ENCODE peak calls at places on chromosomes 16 and 17, in six cellular contexts. S, D, U, F, Z and N are unnamed samples.

GRCh38 chr17:8685396-8685795 is 54.9 kb upstream of the MYH10 start:
- DNase-seq in F (no peak), U (no peak), Z (no peak), D (no peak), S (no peak), N (no peak)

GRCh38 chr16:84595052-84595481 is 22.8 kb downstream of the COTL1 start:
- DNase-seq in U (no peak), Z (no peak), F (no peak), S (no peak), D (no peak), N (no peak)

GRCh38 chr17:50699410-50699809 is 8.3 kb downstream of the ANKRD40 start:
- DNase-seq in Z (no peak), D (no peak), F (no peak), U (no peak), S (no peak), N (no peak)

GRCh38 chr16:84617068-84617630 is 729 bp downstream of the COTL1 start:
- DNase-seq in U (no peak), F (no peak), S (no peak), D (no peak), Z (peak), N (peak)

GRCh38 chr17:78852709-78853111 is 12.1 kb upstream of the USP36 start:
- DNase-seq in F (peak), U (no peak), S (no peak), D (no peak), Z (peak), N (no peak)

GRCh38 chr17:8865811-8866210 is 1.7 kb downstream of the PIK3R6 start:
- DNase-seq in U (no peak), Z (no peak), S (no peak), F (no peak), D (no peak), N (no peak)

GRCh38 chr16:3188925-3189825 is 1.2 kb downstream of the OR1F1 start:
- DNase-seq in F (peak), U (no peak), D (peak), Z (peak), S (no peak), N (peak)

GRCh38 chr17:44010966-44011647 is 3.7 kb downstream of the TMEM101 start:
- DNase-seq in S (no peak), F (no peak), U (no peak), D (no peak), Z (peak), N (no peak)

GRCh38 chr16:1781254-1781653 is 1.1 kb downstream of the SPSB3 start:
- DNase-seq in F (no peak), D (no peak), Z (no peak), U (no peak), S (no peak), N (no peak)

GRCh38 chr17:33163827-33164555 is 129.1 kb downstream of the ASIC2 start:
- DNase-seq in D (no peak), U (no peak), Z (no peak), F (no peak), S (no peak), N (no peak)

GRCh38 chr17:42843358-42843934 is 934 bp upstream of the AOC2 start:
- DNase-seq in S (no peak), D (no peak), F (peak), U (no peak), Z (peak), N (no peak)

GRCh38 chr16:50011707-50012106 is 13.3 kb upstream of the CNEP1R1 start:
- DNase-seq in Z (no peak), S (no peak), U (no peak), F (no peak), D (no peak), N (no peak)
- TF ChIP-seq POLR2AphosphoS5 in Z (no peak), S (no peak), U (no peak), F (no peak), D (no peak), N (no peak)

GRCh38 chr16:75099075-75099667 is 17.4 kb downstream of the LDHD start:
- DNase-seq in F (no peak), D (no peak), U (no peak), S (no peak), Z (no peak), N (no peak)

GRCh38 chr16:75096730-75097129 is 19.9 kb downstream of the LDHD start:
- DNase-seq in F (no peak), Z (peak), D (no peak), S (peak), U (no peak), N (no peak)

GRCh38 chr16:75097191-75097761 is 19.3 kb downstream of the LDHD start:
- DNase-seq in Z (no peak), U (no peak), D (no peak), F (no peak), S (no peak), N (no peak)

GRCh38 chr16:75099738-75100615 is 16.6 kb downstream of the LDHD start:
- DNase-seq in U (no peak), S (no peak), F (no peak), Z (no peak), D (no peak), N (no peak)

DNA sequence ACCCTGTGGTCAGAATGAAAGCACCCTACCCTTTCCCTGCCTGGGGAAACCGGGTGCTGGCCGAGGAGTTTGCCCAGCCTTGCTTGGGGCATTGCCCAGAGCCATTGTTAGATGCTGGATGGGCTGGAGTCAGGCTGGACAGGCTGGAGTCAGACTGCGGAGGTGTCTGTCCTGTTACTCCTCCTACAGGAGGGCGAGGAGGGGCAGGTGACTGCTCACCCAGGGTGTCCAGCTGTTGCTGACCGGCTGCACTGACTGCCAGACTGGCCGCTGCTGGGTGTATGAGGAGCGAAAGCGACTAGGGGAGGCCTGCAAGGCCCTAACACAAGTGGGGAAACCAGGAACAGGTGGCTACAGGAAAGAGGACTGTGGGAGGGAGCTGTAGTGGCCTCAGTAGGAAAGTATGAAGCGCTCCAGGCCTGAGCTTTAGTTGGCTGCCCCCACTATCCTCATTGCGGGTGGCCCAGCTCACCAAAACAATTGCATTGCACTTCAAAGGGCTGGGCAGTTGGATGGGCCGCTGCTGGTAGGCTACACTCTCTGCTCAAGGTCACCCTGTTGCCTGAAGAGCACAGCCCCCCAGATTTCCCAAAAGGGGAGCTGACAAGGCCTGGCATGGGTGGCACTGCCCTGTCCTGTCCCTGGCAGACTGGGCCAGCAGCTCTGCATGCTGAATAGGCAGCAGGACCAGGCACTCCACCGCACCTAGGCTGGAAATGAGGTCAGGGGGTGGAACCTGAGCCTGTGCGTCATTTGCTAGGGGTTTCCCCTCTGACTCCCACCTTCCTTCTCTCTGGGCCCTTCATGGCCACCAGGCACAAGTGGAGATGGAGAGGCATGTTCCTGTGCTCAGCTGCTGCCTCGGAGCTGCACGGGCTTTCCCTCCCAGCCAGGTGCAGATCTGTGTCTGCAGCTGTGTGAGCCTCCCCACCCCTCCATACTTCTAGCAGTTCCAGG is 18.4 kb downstream of the LDHD start:
- DNase-seq in F (no peak), S (no peak), D (peak), Z (no peak), U (no peak), N (no peak)
- TF ChIP-seq TAF1 in F (no peak), S (no peak), D (no peak), Z (no peak), U (no peak), N (no peak)

GRCh38 chr16:13254998-13255614 is 353.7 kb downstream of the SHISA9 start:
- DNase-seq in U (peak), D (no peak), S (no peak), Z (no peak), F (no peak), N (no peak)
- TF ChIP-seq POLR2A in U (no peak), D (no peak), S (no peak), Z (no peak), F (no peak), N (no peak)

DNA sequence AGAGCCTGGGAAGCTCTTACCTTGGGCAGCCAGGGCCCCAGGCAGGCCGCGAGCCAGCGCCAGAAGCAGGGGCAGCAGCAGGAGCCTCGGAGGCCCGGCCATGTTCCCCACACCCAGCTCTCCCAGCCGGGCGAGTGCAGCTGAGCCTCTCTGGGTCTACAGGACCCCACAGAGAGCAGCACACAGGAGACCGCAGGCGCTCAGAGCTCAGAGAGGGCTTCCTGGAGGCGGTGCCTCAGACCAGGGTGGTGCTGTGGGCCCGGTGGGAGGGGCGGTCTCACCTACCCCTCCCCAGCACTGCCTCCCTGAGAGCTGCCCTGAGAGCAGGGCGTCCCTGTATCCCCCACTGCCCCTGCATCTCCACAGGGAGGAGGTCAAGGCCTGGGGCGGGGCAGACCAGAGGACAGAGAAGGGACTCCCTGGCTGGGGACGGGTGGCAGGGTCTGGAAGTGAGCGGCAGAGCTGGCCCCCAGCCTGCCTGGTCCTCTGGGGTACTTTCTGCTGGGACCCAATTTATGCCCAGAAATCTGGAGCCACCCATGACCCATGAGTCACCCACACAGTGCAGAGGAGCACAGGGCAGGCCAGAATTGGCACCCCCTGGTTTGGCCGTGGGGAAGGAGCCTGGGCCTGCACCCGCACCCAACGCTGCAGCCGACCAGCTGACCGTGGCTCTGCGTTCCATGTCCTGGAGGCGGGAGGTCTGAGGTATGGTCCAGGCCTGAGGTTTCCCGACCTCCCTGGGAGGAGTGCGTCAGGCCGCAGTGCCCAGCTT is at the start of gene CD7:
- DNase-seq in U (no peak), F (peak), Z (no peak), S (no peak), D (no peak), N (no peak)
- TF ChIP-seq POLR2AphosphoS5 in U (no peak), F (peak), Z (no peak), S (no peak), D (no peak), N (no peak)

GRCh38 chr17:49465352-49465751 is 29.7 kb upstream of the NGFR start:
- DNase-seq in F (no peak), D (no peak), Z (no peak), S (no peak), U (no peak), N (no peak)
- TF ChIP-seq TAF1 in F (no peak), D (no peak), Z (no peak), S (no peak), U (no peak), N (no peak)